ENCODE peak calls at places on chromosomes 13 and 19, in nine cellular contexts. C is EH; O is lower leg skin; A is stimulated activated CD4-positive, alpha-beta T cell treated with anti-CD3 and anti-CD28 coated beads, Interleukin-2, amount 100 ng/mL, for 24 hours; X is epithelial cell of prostate; T is iPS-NIHi11; F is ELF-1; S is DMS153; U is M059J. Y is an unnamed sample.

GRCh38 chr19:40210919-40211318 is 7.3 kb downstream of the TTC9B start:
- DNase-seq in C (no peak), O (no peak), A (no peak), X (no peak), T (no peak), F (peak), S (no peak), U (no peak), Y (no peak)

GRCh38 chr19:47124937-47125668 is 5.5 kb upstream of the SAE1 start:
- DNase-seq in C (peak), O (no peak), A (no peak), X (no peak), T (peak), F (peak), S (peak), U (peak), Y (peak)

GRCh38 chr13:39448831-39449230 is 154.2 kb downstream of the LHFPL6 start:
- DNase-seq in C (no peak), O (no peak), A (no peak), X (no peak), T (no peak), F (no peak), S (no peak), U (no peak), Y (no peak)

GRCh38 chr13:46158983-46159382 is 23.0 kb downstream of the LCP1 start:
- DNase-seq in C (no peak), O (no peak), A (no peak), X (no peak), T (no peak), F (no peak), S (no peak), U (no peak), Y (no peak)

GRCh38 chr19:29305268-29305667 is 92.3 kb upstream of the UQCRFS1 start:
- DNase-seq in C (no peak), O (no peak), A (no peak), X (no peak), T (no peak), F (no peak), S (no peak), U (no peak), Y (no peak)

GRCh38 chr19:18875726-18876125 is 20.2 kb downstream of the CERS1 start:
- DNase-seq in C (peak), O (no peak), A (no peak), X (no peak), T (no peak), F (no peak), S (no peak), U (no peak), Y (no peak)

GRCh38 chr13:42272115-42272756 is at the start of gene AKAP11:
- DNase-seq in C (peak), O (peak), A (peak), X (no peak), T (peak), F (peak), S (no peak), U (peak), Y (no peak)

GRCh38 chr13:108957369-108958012 is 328.1 kb downstream of the MYO16 start:
- DNase-seq in C (peak), O (no peak), A (no peak), X (no peak), T (peak), F (no peak), S (no peak), U (peak), Y (no peak)

GRCh38 chr19:8240274-8241229 is 31.4 kb downstream of the CERS4 start:
- DNase-seq in C (peak), O (peak), A (peak), X (peak), T (peak), F (peak), S (peak), U (peak), Y (peak)

GRCh38 chr19:12984143-12984627 is 11.1 kb upstream of the NFIX start:
- DNase-seq in C (no peak), O (no peak), A (no peak), X (no peak), T (no peak), F (no peak), S (no peak), U (no peak), Y (no peak)

GRCh38 chr19:3289971-3290569 is 65.6 kb downstream of the CELF5 start:
- DNase-seq in C (no peak), O (no peak), A (no peak), X (no peak), T (no peak), F (peak), S (no peak), U (no peak), Y (no peak)

GRCh38 chr19:43672061-43672679 is 2.2 kb upstream of the PLAUR start:
- DNase-seq in C (no peak), O (no peak), A (no peak), X (no peak), T (no peak), F (peak), S (no peak), U (no peak), Y (no peak)

Y was measured in HuH-7.